ENCODE peak calls at places on chromosomes 3 and 15, in five cellular contexts. One of them, this sample, is unnamed.

GRCh38 chr3:66270314-66270713 is 49.5 kb downstream of the SLC25A26 start:
- DNase-seq in CD8-positive, alpha-beta T cell: no peak
- DNase-seq in tibial artery: no peak
- DNase-seq in thyroid gland: no peak
- DNase-seq in stomach: no peak
- DNase-seq in this sample: no peak

GRCh38 chr3:44232407-44232806 is 9.3 kb upstream of the TOPAZ1 start:
- DNase-seq in stomach: no peak
- DNase-seq in CD8-positive, alpha-beta T cell: no peak
- DNase-seq in tibial artery: no peak
- DNase-seq in thyroid gland: no peak
- DNase-seq in this sample: no peak

GRCh38 chr15:22735781-22736180 is 50.7 kb upstream of the NIPA1 start:
- DNase-seq in tibial artery: no peak
- DNase-seq in CD8-positive, alpha-beta T cell: no peak
- DNase-seq in stomach: no peak
- DNase-seq in thyroid gland: no peak
- DNase-seq in this sample: no peak

GRCh38 chr3:109098245-109098644 is 19.7 kb downstream of the MORC1 start:
- DNase-seq in CD8-positive, alpha-beta T cell: no peak
- DNase-seq in thyroid gland: peak; percentile 4
- DNase-seq in stomach: no peak
- DNase-seq in tibial artery: no peak
- DNase-seq in this sample: peak; percentile 48

GRCh38 chr15:86743283-86743903 is 663.7 kb downstream of the AGBL1 start:
- DNase-seq in CD8-positive, alpha-beta T cell: peak; percentile 35
- DNase-seq in thyroid gland: no peak
- DNase-seq in stomach: peak; percentile 36
- DNase-seq in tibial artery: no peak
- DNase-seq in this sample: peak; percentile 16

GRCh38 chr3:188881954-188882641 is 289.7 kb upstream of the TPRG1 start:
- DNase-seq in stomach: no peak
- DNase-seq in tibial artery: no peak
- DNase-seq in thyroid gland: no peak
- DNase-seq in CD8-positive, alpha-beta T cell: no peak
- DNase-seq in this sample: no peak

GRCh38 chr3:155870945-155871745 is 695 bp downstream of the GMPS start:
- DNase-seq in CD8-positive, alpha-beta T cell: peak; percentile 23
- DNase-seq in tibial artery: peak; percentile 83
- DNase-seq in thyroid gland: peak; percentile 58
- DNase-seq in stomach: peak; percentile 58
- DNase-seq in this sample: peak; percentile 55

GRCh38 chr3:139561959-139562676 is 22.6 kb upstream of the RBP1 start:
- DNase-seq in thyroid gland: peak; percentile 36
- DNase-seq in stomach: no peak
- DNase-seq in tibial artery: no peak
- DNase-seq in CD8-positive, alpha-beta T cell: no peak
- DNase-seq in this sample: peak; percentile 70

GRCh38 chr3:56762718-56763117 is 39.0 kb downstream of the ARHGEF3 start:
- DNase-seq in tibial artery: no peak
- DNase-seq in stomach: no peak
- DNase-seq in thyroid gland: no peak
- DNase-seq in CD8-positive, alpha-beta T cell: no peak
- DNase-seq in this sample: no peak

GRCh38 chr15:54045397-54045796 is 67.2 kb downstream of the UNC13C start:
- DNase-seq in thyroid gland: no peak
- DNase-seq in stomach: no peak
- DNase-seq in tibial artery: no peak
- DNase-seq in CD8-positive, alpha-beta T cell: no peak
- DNase-seq in this sample: no peak

GRCh38 chr3:177726807-177727206 is 529.5 kb upstream of the TBL1XR1 start:
- DNase-seq in stomach: no peak
- DNase-seq in CD8-positive, alpha-beta T cell: no peak
- DNase-seq in tibial artery: no peak
- DNase-seq in thyroid gland: peak; percentile 8
- DNase-seq in this sample: no peak

GRCh38 chr3:109152326-109152725 is 15.8 kb downstream of the C3orf85 start:
- DNase-seq in stomach: no peak
- DNase-seq in tibial artery: no peak
- DNase-seq in CD8-positive, alpha-beta T cell: no peak
- DNase-seq in thyroid gland: no peak
- DNase-seq in this sample: no peak

GRCh38 chr3:191963182-191963581 is 502.2 kb downstream of the PYDC2 start:
- DNase-seq in CD8-positive, alpha-beta T cell: no peak
- DNase-seq in tibial artery: no peak
- DNase-seq in thyroid gland: no peak
- DNase-seq in stomach: no peak
- DNase-seq in this sample: no peak

GRCh38 chr3:197103766-197104165 is 74.1 kb upstream of the MELTF start:
- DNase-seq in tibial artery: no peak
- DNase-seq in CD8-positive, alpha-beta T cell: no peak
- DNase-seq in stomach: no peak
- DNase-seq in thyroid gland: no peak
- DNase-seq in this sample: no peak

GRCh38 chr3:52782412-52783210 is 5.2 kb downstream of the ITIH1 start:
- DNase-seq in stomach: no peak
- DNase-seq in tibial artery: peak; percentile 42
- DNase-seq in CD8-positive, alpha-beta T cell: no peak
- DNase-seq in thyroid gland: no peak
- DNase-seq in this sample: no peak

GRCh38 chr3:194286747-194287146 is 64.4 kb downstream of the CPN2 start:
- DNase-seq in stomach: no peak
- DNase-seq in CD8-positive, alpha-beta T cell: no peak
- DNase-seq in tibial artery: peak; percentile 33
- DNase-seq in thyroid gland: no peak
- DNase-seq in this sample: no peak

GRCh38 chr15:41942886-41943285 is 29.5 kb downstream of the EHD4 start:
- DNase-seq in tibial artery: no peak
- DNase-seq in stomach: no peak
- DNase-seq in CD8-positive, alpha-beta T cell: no peak
- DNase-seq in thyroid gland: no peak
- DNase-seq in this sample: no peak

GRCh38 chr3:106957021-106957420 is 420.2 kb upstream of the CCDC54 start:
- DNase-seq in stomach: no peak
- DNase-seq in tibial artery: no peak
- DNase-seq in CD8-positive, alpha-beta T cell: no peak
- DNase-seq in thyroid gland: no peak
- DNase-seq in this sample: no peak

GRCh38 chr3:42725454-42725853 is 22.9 kb upstream of the HHATL start:
- DNase-seq in stomach: no peak
- DNase-seq in thyroid gland: no peak
- DNase-seq in CD8-positive, alpha-beta T cell: no peak
- DNase-seq in tibial artery: no peak
- DNase-seq in this sample: no peak

GRCh38 chr3:135694142-135694541 is 271.4 kb upstream of the PPP2R3A start:
- DNase-seq in tibial artery: no peak
- DNase-seq in CD8-positive, alpha-beta T cell: no peak
- DNase-seq in thyroid gland: no peak
- DNase-seq in stomach: no peak
- DNase-seq in this sample: no peak

GRCh38 chr15:100114100-100114499 is 227.7 kb downstream of the ADAMTS17 start:
- DNase-seq in CD8-positive, alpha-beta T cell: no peak
- DNase-seq in thyroid gland: peak; percentile 83
- DNase-seq in stomach: no peak
- DNase-seq in tibial artery: peak; percentile 90
- DNase-seq in this sample: peak; percentile 74

GRCh38 chr3:23867400-23867799 is 49.4 kb downstream of the NKIRAS1 start:
- DNase-seq in stomach: no peak
- DNase-seq in CD8-positive, alpha-beta T cell: no peak
- DNase-seq in tibial artery: no peak
- DNase-seq in thyroid gland: no peak
- DNase-seq in this sample: no peak

GRCh38 chr3:124266517-124266916 is 274.6 kb upstream of the ROPN1 start:
- DNase-seq in thyroid gland: no peak
- DNase-seq in tibial artery: no peak
- DNase-seq in CD8-positive, alpha-beta T cell: no peak
- DNase-seq in stomach: no peak
- DNase-seq in this sample: no peak

GRCh38 chr15:25674948-25675347 is 188.2 kb downstream of the ATP10A start:
- DNase-seq in tibial artery: peak; percentile 89
- DNase-seq in stomach: no peak
- DNase-seq in thyroid gland: peak; percentile 9
- DNase-seq in CD8-positive, alpha-beta T cell: no peak
- DNase-seq in this sample: no peak

GRCh38 chr3:185702564-185703225 is 116.6 kb downstream of the SENP2 start:
- DNase-seq in tibial artery: no peak
- DNase-seq in thyroid gland: no peak
- DNase-seq in CD8-positive, alpha-beta T cell: no peak
- DNase-seq in stomach: no peak
- DNase-seq in this sample: peak; percentile 60

GRCh38 chr3:48086736-48087470 is 70.7 kb upstream of the MAP4 start:
- DNase-seq in thyroid gland: no peak
- DNase-seq in tibial artery: no peak
- DNase-seq in CD8-positive, alpha-beta T cell: no peak
- DNase-seq in stomach: no peak
- DNase-seq in this sample: no peak

GRCh38 chr15:60477164-60477563 is 1.8 kb downstream of the ICE2 start:
- DNase-seq in tibial artery: no peak
- DNase-seq in thyroid gland: no peak
- DNase-seq in stomach: no peak
- DNase-seq in CD8-positive, alpha-beta T cell: no peak
- DNase-seq in this sample: no peak

GRCh38 chr3:73401616-73402265 is 223.0 kb downstream of the PDZRN3 start:
- DNase-seq in stomach: no peak
- DNase-seq in thyroid gland: no peak
- DNase-seq in tibial artery: no peak
- DNase-seq in CD8-positive, alpha-beta T cell: no peak
- DNase-seq in this sample: no peak

GRCh38 chr15:40379853-40380252 is 2.7 kb upstream of the KNSTRN start:
- DNase-seq in thyroid gland: peak; percentile 98
- DNase-seq in CD8-positive, alpha-beta T cell: no peak
- DNase-seq in tibial artery: peak; percentile 88
- DNase-seq in stomach: peak; percentile 62
- DNase-seq in this sample: peak; percentile 71

GRCh38 chr15:91320106-91320505 is 220.0 kb downstream of the SV2B start:
- DNase-seq in tibial artery: no peak
- DNase-seq in stomach: no peak
- DNase-seq in CD8-positive, alpha-beta T cell: no peak
- DNase-seq in thyroid gland: no peak
- DNase-seq in this sample: no peak

GRCh38 chr3:9779721-9780450 is 10.1 kb upstream of the CAMK1 start:
- DNase-seq in CD8-positive, alpha-beta T cell: peak; percentile 13
- DNase-seq in thyroid gland: peak; percentile 82
- DNase-seq in tibial artery: no peak
- DNase-seq in stomach: no peak
- DNase-seq in this sample: no peak

GRCh38 chr3:73509812-73510211 is 114.9 kb downstream of the PDZRN3 start:
- DNase-seq in tibial artery: no peak
- DNase-seq in CD8-positive, alpha-beta T cell: no peak
- DNase-seq in thyroid gland: no peak
- DNase-seq in stomach: no peak
- DNase-seq in this sample: no peak

GRCh38 chr3:112074616-112075497 is 11.3 kb upstream of the C3orf52 start:
- DNase-seq in stomach: peak; percentile 59
- DNase-seq in tibial artery: no peak
- DNase-seq in thyroid gland: peak; percentile 78
- DNase-seq in CD8-positive, alpha-beta T cell: peak; percentile 7
- DNase-seq in this sample: peak; percentile 62

GRCh38 chr3:47247131-47248064 is 35.2 kb downstream of the KIF9 start:
- DNase-seq in tibial artery: no peak
- DNase-seq in thyroid gland: no peak
- DNase-seq in CD8-positive, alpha-beta T cell: no peak
- DNase-seq in stomach: no peak
- DNase-seq in this sample: no peak

GRCh38 chr15:42401544-42402478 is 42.5 kb downstream of the CAPN3 start:
- DNase-seq in thyroid gland: no peak
- DNase-seq in stomach: no peak
- DNase-seq in CD8-positive, alpha-beta T cell: no peak
- DNase-seq in tibial artery: no peak
- DNase-seq in this sample: no peak

GRCh38 chr15:28114721-28115622 is 15.9 kb upstream of the OCA2 start:
- DNase-seq in stomach: no peak
- DNase-seq in tibial artery: peak; percentile 62
- DNase-seq in thyroid gland: peak; percentile 78
- DNase-seq in CD8-positive, alpha-beta T cell: no peak
- DNase-seq in this sample: no peak

GRCh38 chr15:34158355-34158754 is 51.5 kb downstream of the KATNBL1 start:
- DNase-seq in tibial artery: no peak
- DNase-seq in thyroid gland: no peak
- DNase-seq in CD8-positive, alpha-beta T cell: no peak
- DNase-seq in stomach: no peak
- DNase-seq in this sample: no peak
- H3K4me3 ChIP-seq in tibial artery: no peak overlapping the region
- H3K4me3 ChIP-seq in thyroid gland: no peak overlapping the region
- H3K4me3 ChIP-seq in CD8-positive, alpha-beta T cell: no peak overlapping the region
- H3K4me3 ChIP-seq in stomach: no peak overlapping the region
- H3K4me3 ChIP-seq in this sample: no peak overlapping the region

GRCh38 chr15:65344909-65345275 is 32.9 kb downstream of the IGDCC3 start:
- DNase-seq in stomach: no peak
- DNase-seq in tibial artery: no peak
- DNase-seq in thyroid gland: no peak
- DNase-seq in CD8-positive, alpha-beta T cell: no peak
- DNase-seq in this sample: no peak
- H3K27me3 ChIP-seq in stomach: peaks cover 8% of the 10 kb centered on the region
- H3K27me3 ChIP-seq in tibial artery: peaks cover 17% of the 10 kb centered on the region
- H3K27me3 ChIP-seq in thyroid gland: no peaks in the 10 kb centered on the region
- H3K27me3 ChIP-seq in CD8-positive, alpha-beta T cell: no peaks in the 10 kb centered on the region
- H3K27me3 ChIP-seq in this sample: no peaks in the 10 kb centered on the region

DNA sequence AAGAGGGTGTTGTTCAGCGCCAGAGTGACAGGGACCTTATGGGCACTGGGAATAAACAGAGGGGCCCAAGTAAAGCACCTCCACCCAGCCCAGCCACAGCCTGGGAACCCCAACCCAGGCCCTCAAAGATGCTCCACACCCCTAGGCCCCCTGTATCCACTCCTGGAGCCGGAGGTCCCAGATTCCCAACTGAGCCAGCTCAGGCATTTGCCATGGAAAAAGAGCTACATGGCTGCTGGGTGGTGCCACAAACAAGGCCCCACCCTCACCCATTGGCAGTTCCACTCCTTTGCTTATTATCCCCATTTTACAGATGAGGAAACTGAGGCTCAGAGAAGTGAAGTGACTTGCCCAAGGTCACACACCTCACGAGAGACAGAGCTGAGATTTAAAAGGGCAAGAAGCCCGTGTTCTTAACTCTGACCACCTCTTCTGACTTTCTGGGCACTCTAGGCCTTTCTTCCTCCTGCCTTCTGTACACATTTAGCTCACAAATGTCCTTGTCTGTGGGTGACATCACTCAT is 16.9 kb downstream of the ANPEP start:
- DNase-seq in thyroid gland: no peak
- DNase-seq in CD8-positive, alpha-beta T cell: no peak
- DNase-seq in tibial artery: no peak
- DNase-seq in stomach: no peak
- DNase-seq in this sample: no peak
- H3K27ac ChIP-seq in thyroid gland: no peak overlapping the region
- H3K27ac ChIP-seq in CD8-positive, alpha-beta T cell: no peak overlapping the region
- H3K27ac ChIP-seq in tibial artery: no peak overlapping the region
- H3K27ac ChIP-seq in stomach: no peak overlapping the region
- H3K27ac ChIP-seq in this sample: peak overlapping the region; percentile 25

GRCh38 chr3:129399895-129400357 is 28.5 kb downstream of the EFCAB12 start:
- DNase-seq in tibial artery: no peak
- DNase-seq in stomach: no peak
- DNase-seq in thyroid gland: peak; percentile 27
- DNase-seq in CD8-positive, alpha-beta T cell: no peak
- DNase-seq in this sample: no peak
- H3K4me3 ChIP-seq in tibial artery: peak overlapping the region; percentile 86
- H3K4me3 ChIP-seq in stomach: peak overlapping the region; percentile 93
- H3K4me3 ChIP-seq in thyroid gland: peak overlapping the region; percentile 73
- H3K4me3 ChIP-seq in CD8-positive, alpha-beta T cell: peak overlapping the region; percentile 63
- H3K4me3 ChIP-seq in this sample: no peak overlapping the region

GRCh38 chr15:70521576-70522322 is 241.6 kb downstream of the UACA start:
- DNase-seq in stomach: peak; percentile 19
- DNase-seq in tibial artery: no peak
- DNase-seq in thyroid gland: no peak
- DNase-seq in CD8-positive, alpha-beta T cell: no peak
- DNase-seq in this sample: no peak
- H3K27me3 ChIP-seq in stomach: peaks cover 6% of the 10 kb centered on the region
- H3K27me3 ChIP-seq in tibial artery: peaks cover 11% of the 10 kb centered on the region
- H3K27me3 ChIP-seq in thyroid gland: no peaks in the 10 kb centered on the region
- H3K27me3 ChIP-seq in CD8-positive, alpha-beta T cell: no peaks in the 10 kb centered on the region
- H3K27me3 ChIP-seq in this sample: no peaks in the 10 kb centered on the region

This sample was measured in body of pancreas.